ENCODE peak calls at places on chromosome 17, in seven cellular contexts. L, R, A, K, X, M and E are unnamed samples.

GRCh38 chr17:8101721-8102120 is 14.2 kb upstream of the ALOX12B start:
- DNase-seq in K (no peak), L (no peak), A (no peak), M (no peak), R (no peak), X (no peak), E (no peak)

GRCh38 chr17:34423978-34424813 is 61.2 kb upstream of the CCL1 start:
- DNase-seq in M (no peak), L (no peak), A (no peak), R (no peak), K (no peak), X (no peak), E (no peak)

GRCh38 chr17:10754109-10754508 is 24.3 kb upstream of the TMEM220 start:
- DNase-seq in M (no peak), K (peak; percentile 48), L (no peak), A (peak; percentile 72), X (no peak), R (no peak), E (no peak)

GRCh38 chr17:3482851-3483250 is 7.1 kb downstream of the ASPA start:
- DNase-seq in K (no peak), M (no peak), L (no peak), A (no peak), R (no peak), X (no peak), E (no peak)

GRCh38 chr17:50290074-50290702 is 15.9 kb downstream of the TMEM92 start:
- DNase-seq in X (no peak), R (no peak), M (no peak), K (peak; percentile 99), L (no peak), A (peak; percentile 82), E (no peak)

GRCh38 chr17:51869387-51869786 is 289.1 kb downstream of the CA10 start:
- DNase-seq in M (no peak), L (no peak), R (no peak), X (no peak), A (peak; percentile 56), K (peak; percentile 4), E (no peak)

GRCh38 chr17:35227546-35227945 is 15.3 kb upstream of the SLFN5 start:
- DNase-seq in M (no peak), R (no peak), X (no peak), K (no peak), L (no peak), A (no peak), E (no peak)

GRCh38 chr17:10295728-10296343 is 77.0 kb downstream of the MYH13 start:
- DNase-seq in L (peak; percentile 0), M (no peak), A (peak; percentile 62), R (no peak), K (peak; percentile 50), X (no peak), E (no peak)

GRCh38 chr17:35716897-35717839 is 14.3 kb upstream of the RASL10B start:
- DNase-seq in L (no peak), K (peak; percentile 75), X (no peak), A (no peak), R (no peak), M (no peak), E (no peak)